ENCODE peak calls at places on chromosomes 1 and 21, in ten cellular contexts. B is heart left ventricle; K is PC-3; G is activated gamma-delta T cell treated with Interleukin-2 at 50 U/mL for 16 hours; S is fibroblast of lung; W is HT1080; V is activated CD8-positive, alpha-beta memory T cell treated with anti-CD3 and anti-CD28 coated beads for 4 hours; F is NCI-H226; L is GM06990; U is Kasumi-1. O is an unnamed sample.

GRCh38 chr1:228058172-228058980 is 24.1 kb upstream of the ARF1 start:
- DNase-seq in B (no peak), K (no peak), G (no peak), S (no peak), W (no peak), V (no peak), F (no peak), L (no peak), U (no peak), O (no peak)

GRCh38 chr1:47235280-47235679 is 3.3 kb upstream of the TAL1 start:
- DNase-seq in B (peak; percentile 67), K (no peak), G (no peak), S (no peak), W (no peak), V (no peak), F (no peak), L (no peak), U (no peak), O (no peak)

GRCh38 chr1:107559881-107560280 is 405.1 kb downstream of the VAV3 start:
- DNase-seq in B (no peak), K (peak; percentile 58), G (no peak), S (peak; percentile 2), W (peak; percentile 72), V (no peak), F (peak; percentile 13), L (no peak), U (no peak), O (no peak)

GRCh38 chr1:197776348-197777082 is 1.2 kb upstream of the DENND1B start:
- DNase-seq in B (no peak), K (peak; percentile 79), G (no peak), S (peak; percentile 64), W (peak; percentile 88), V (no peak), F (peak; percentile 75), L (peak; percentile 49), U (peak; percentile 55), O (peak; percentile 6)

GRCh38 chr21:40830836-40831235 is 16.1 kb downstream of the DSCAM start:
- DNase-seq in B (no peak), K (no peak), G (no peak), S (no peak), W (peak; percentile 22), V (no peak), F (no peak), L (no peak), U (no peak), O (no peak)

GRCh38 chr1:158806909-158807601 is 24.1 kb upstream of the MNDA start:
- DNase-seq in B (no peak), K (no peak), G (no peak), S (no peak), W (no peak), V (no peak), F (peak; percentile 6), L (no peak), U (no peak), O (no peak)

GRCh38 chr1:47659141-47659540 is 221.3 kb downstream of the FOXD2 start:
- DNase-seq in B (no peak), K (no peak), G (no peak), S (no peak), W (no peak), V (no peak), F (no peak), L (no peak), U (no peak), O (no peak)

GRCh38 chr1:160117709-160118183 is 2.2 kb downstream of the ATP1A2 start:
- DNase-seq in B (peak; percentile 41), K (no peak), G (no peak), S (peak; percentile 79), W (no peak), V (no peak), F (no peak), L (no peak), U (no peak), O (no peak)

GRCh38 chr1:2821970-2822620 is 20.6 kb upstream of the TTC34 start:
- DNase-seq in B (peak; percentile 40), K (peak; percentile 41), G (peak; percentile 29), S (no peak), W (no peak), V (no peak), F (peak; percentile 8), L (no peak), U (no peak), O (peak; percentile 32)

GRCh38 chr1:153374077-153374476 is 1.3 kb downstream of the S100A12 start:
- DNase-seq in B (no peak), K (no peak), G (no peak), S (no peak), W (no peak), V (no peak), F (no peak), L (no peak), U (no peak), O (no peak)